ENCODE peak calls at places on chromosomes 2 and 18, in eight cellular contexts. I, N, Y, L, O, S, K and Q are unnamed samples.

GRCh38 chr2:178756343-178756742 is 50.9 kb downstream of the TTN start:
- DNase-seq in L (no peak), K (no peak), I (no peak), S (peak), N (no peak), O (no peak), Y (no peak), Q (no peak)

GRCh38 chr2:198053173-198053572 is 248.8 kb downstream of the PLCL1 start:
- DNase-seq in N (no peak), O (no peak), K (no peak), L (no peak), I (no peak), Y (no peak), S (no peak), Q (no peak)

GRCh38 chr2:173150963-173151362 is 75.3 kb downstream of the MAP3K20 start:
- DNase-seq in L (no peak), N (no peak), K (no peak), Y (no peak), O (no peak), S (no peak), I (no peak), Q (no peak)

GRCh38 chr2:176650101-176650500 is 380.9 kb downstream of the MTX2 start:
- DNase-seq in O (no peak), I (no peak), S (no peak), K (peak), Y (no peak), L (no peak), N (no peak), Q (no peak)

GRCh38 chr2:29106241-29106640 is 9.0 kb upstream of the CLIP4 start:
- DNase-seq in O (no peak), L (no peak), I (no peak), S (no peak), Y (no peak), K (no peak), N (no peak), Q (no peak)

GRCh38 chr18:28284132-28284531 is 107.2 kb upstream of the CDH2 start:
- DNase-seq in S (peak), L (no peak), I (no peak), N (no peak), K (no peak), O (no peak), Y (peak), Q (no peak)

GRCh38 chr2:240925576-240926515 is 19.7 kb downstream of the CROCC2 start:
- DNase-seq in L (peak), S (no peak), N (no peak), O (no peak), Y (no peak), I (peak), K (no peak), Q (peak)

GRCh38 chr18:26051845-26052244 is 38.6 kb downstream of the SS18 start:
- DNase-seq in Y (no peak), L (no peak), O (no peak), K (peak), N (no peak), I (no peak), S (no peak), Q (no peak)

GRCh38 chr2:43082111-43082877 is 144.1 kb downstream of the ZFP36L2 start:
- DNase-seq in L (peak), N (no peak), O (no peak), Y (peak), S (peak), K (peak), I (peak), Q (no peak)

GRCh38 chr2:238916875-238917590 is 69.1 kb downstream of the TWIST2 start:
- DNase-seq in S (no peak), O (no peak), K (no peak), N (no peak), I (no peak), L (no peak), Y (peak), Q (peak)

GRCh38 chr18:57518533-57518932 is 68.0 kb downstream of the FECH start:
- DNase-seq in K (no peak), Y (no peak), O (no peak), N (no peak), I (no peak), S (no peak), L (no peak), Q (no peak)

GRCh38 chr2:14535156-14535555 is 97.4 kb upstream of the LRATD1 start:
- DNase-seq in N (no peak), K (no peak), L (no peak), O (no peak), Y (peak), S (no peak), I (no peak), Q (no peak)
- TF ChIP-seq CTCF in N (no peak), K (no peak), L (no peak), O (no peak), Y (no peak), S (no peak), I (no peak), Q (no peak)

DNA sequence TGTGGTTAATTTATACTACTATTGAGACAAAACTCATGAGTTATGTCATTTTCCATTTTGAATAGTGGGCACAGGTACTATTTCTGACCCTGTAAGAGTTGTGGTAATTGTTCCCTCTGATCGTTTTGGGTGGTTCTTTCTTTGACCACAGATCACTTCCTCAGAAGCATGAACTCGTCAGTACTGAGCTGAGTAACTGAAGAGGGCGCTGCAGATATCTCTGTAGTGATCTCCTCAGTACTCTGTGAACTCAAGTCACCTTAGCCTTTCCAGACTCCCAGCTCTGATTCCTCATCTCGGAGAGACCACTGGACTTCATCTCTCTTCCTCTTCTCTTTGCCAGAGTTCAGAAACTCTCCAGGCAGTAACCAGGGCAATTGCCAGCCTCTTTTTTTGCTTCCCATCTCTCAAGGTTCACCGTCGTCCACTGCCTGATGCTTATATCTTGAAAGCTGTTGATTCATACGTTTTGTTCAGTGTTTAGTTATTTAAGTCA is 9.4 kb upstream of the IL1RL1 start:
- DNase-seq in K (peak), N (no peak), Y (peak), I (no peak), S (peak), L (no peak), O (peak), Q (no peak)
- TF ChIP-seq CTCF in K (peak), N (no peak), Y (peak), I (peak), S (peak), L (no peak), O (peak), Q (no peak)

DNA sequence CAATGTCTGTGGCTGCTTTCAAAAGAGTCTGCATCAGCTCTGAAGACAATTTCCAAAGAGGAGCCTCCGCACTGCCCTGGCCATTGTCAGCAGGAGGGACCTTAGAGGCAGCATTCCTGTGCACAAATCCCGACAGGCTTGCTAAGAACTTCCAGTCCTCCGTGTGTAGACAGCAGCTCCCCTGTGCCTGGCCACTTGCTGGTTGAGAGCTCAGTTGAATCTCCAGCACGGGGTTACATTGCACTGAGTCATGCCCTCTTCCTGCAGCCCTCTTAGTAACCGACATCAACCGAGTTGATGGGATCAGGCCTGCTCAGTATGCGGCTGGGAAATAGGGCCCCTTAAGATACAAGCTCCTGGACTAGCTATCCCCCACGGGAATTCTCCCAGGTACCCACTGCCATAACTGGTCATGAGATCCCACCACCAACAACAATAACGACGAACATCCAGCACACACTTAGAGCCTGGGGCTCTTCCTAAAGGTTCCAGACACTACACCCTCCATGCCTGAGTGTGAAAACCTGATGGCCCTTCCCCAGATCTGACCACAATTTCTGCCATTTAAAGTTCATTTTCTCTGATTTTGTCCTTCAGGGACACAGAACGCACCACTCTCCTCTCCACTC is 12.0 kb downstream of the ATP6V1B1 start:
- DNase-seq in S (peak), L (no peak), I (no peak), K (peak), Y (peak), O (no peak), N (no peak), Q (peak)
- TF ChIP-seq CTCF in S (no peak), L (no peak), I (no peak), K (no peak), Y (no peak), O (no peak), N (no peak), Q (no peak)

GRCh38 chr2:18154812-18155211 is 276.3 kb downstream of the KCNS3 start:
- DNase-seq in L (no peak), S (no peak), Y (peak), K (no peak), I (no peak), N (no peak), O (no peak), Q (no peak)
- TF ChIP-seq CTCF in L (no peak), S (no peak), Y (no peak), K (no peak), I (no peak), N (no peak), O (no peak), Q (no peak)

GRCh38 chr2:64980192-64980591 is 9.0 kb upstream of the SLC1A4 start:
- DNase-seq in N (no peak), Y (no peak), L (no peak), I (no peak), O (no peak), S (no peak), K (no peak), Q (no peak)

GRCh38 chr2:64975232-64975791 is 13.9 kb upstream of the SLC1A4 start:
- DNase-seq in K (peak), N (no peak), Y (peak), I (peak), O (no peak), L (no peak), S (peak), Q (no peak)

GRCh38 chr2:64976276-64976675 is 12.9 kb upstream of the SLC1A4 start:
- DNase-seq in Y (no peak), K (no peak), N (no peak), S (no peak), O (no peak), L (no peak), I (no peak), Q (no peak)

GRCh38 chr2:64979744-64980143 is 9.5 kb upstream of the SLC1A4 start:
- DNase-seq in I (no peak), Y (no peak), S (no peak), N (no peak), L (no peak), K (no peak), O (peak), Q (no peak)

GRCh38 chr2:64978514-64979268 is 10.5 kb upstream of the SLC1A4 start:
- DNase-seq in L (no peak), N (no peak), K (peak), Y (peak), S (no peak), I (no peak), O (peak), Q (no peak)
- TF ChIP-seq CTCF in L (peak), N (no peak), K (no peak), Y (peak), S (no peak), I (peak), O (peak), Q (no peak)

GRCh38 chr2:161578998-161579397 is 45.2 kb upstream of the SLC4A10 start:
- DNase-seq in I (no peak), O (no peak), Y (peak), S (no peak), N (no peak), L (no peak), K (no peak), Q (no peak)
- TF ChIP-seq CTCF in I (no peak), O (no peak), Y (no peak), S (no peak), N (no peak), L (no peak), K (no peak), Q (no peak)

DNA sequence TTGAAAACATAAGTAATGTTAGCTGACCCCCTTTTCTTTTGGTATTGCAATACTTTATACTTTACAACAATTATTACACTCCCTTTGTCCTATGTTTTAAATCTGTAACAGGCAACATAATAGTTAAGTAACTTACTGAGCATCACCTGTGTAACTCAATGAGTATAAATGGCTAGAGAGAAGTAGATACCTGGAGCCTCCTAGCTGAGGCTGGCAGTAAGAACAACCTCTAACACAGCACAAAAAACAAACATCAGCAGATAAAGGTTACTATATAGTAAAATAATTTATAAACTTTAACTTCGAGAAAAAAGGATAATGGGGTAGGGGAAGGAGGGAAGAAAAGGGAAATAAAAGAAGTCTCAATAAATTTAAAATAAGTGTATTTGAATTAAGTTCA is 73.1 kb upstream of the ST8SIA5 start:
- DNase-seq in K (no peak), S (no peak), N (no peak), I (no peak), L (no peak), Y (no peak), O (no peak), Q (no peak)
- TF ChIP-seq CTCF in K (no peak), S (no peak), N (no peak), I (peak), L (no peak), Y (no peak), O (no peak), Q (no peak)

GRCh38 chr2:118737690-118738089 is 109.8 kb downstream of the EN1 start:
- DNase-seq in O (no peak), K (no peak), Y (peak), L (no peak), N (no peak), I (no peak), S (no peak), Q (no peak)

GRCh38 chr2:118728984-118729383 is 118.5 kb downstream of the EN1 start:
- DNase-seq in S (no peak), Y (no peak), I (no peak), N (no peak), K (no peak), L (no peak), O (no peak), Q (no peak)

GRCh38 chr2:118729760-118730159 is 117.7 kb downstream of the EN1 start:
- DNase-seq in S (no peak), O (no peak), K (no peak), N (no peak), I (no peak), L (no peak), Y (no peak), Q (no peak)

GRCh38 chr2:118731396-118731795 is 116.1 kb downstream of the EN1 start:
- DNase-seq in O (no peak), N (no peak), I (no peak), Y (no peak), K (no peak), S (no peak), L (no peak), Q (no peak)

DNA sequence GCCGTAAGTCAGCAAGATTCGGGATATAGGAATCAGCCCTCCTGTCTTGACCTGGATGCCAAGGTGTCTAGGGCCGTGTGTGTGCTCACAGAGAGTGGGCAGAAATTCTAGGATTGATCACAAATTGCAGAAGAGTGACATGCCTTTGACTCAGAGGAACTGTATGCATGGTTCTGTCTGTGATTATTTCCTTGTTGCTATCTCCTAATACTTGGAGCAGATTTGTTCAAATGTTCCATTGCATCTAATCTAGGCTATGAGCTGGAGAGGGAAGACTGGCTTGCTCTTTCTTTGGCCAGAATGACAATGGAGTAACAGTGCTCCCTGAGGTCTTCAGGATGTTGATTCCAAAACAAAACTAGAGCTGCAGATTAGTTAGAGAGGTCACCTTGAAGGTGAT is 115.0 kb downstream of the EN1 start:
- DNase-seq in S (peak), L (no peak), O (no peak), N (no peak), Y (no peak), K (no peak), I (no peak), Q (no peak)
- TF ChIP-seq CTCF in S (no peak), L (no peak), O (no peak), N (no peak), Y (no peak), K (no peak), I (no peak), Q (no peak)